ENCODE peak calls at places on chromosomes 13 and 19, in five cellular contexts. O, I, H, Y and W are unnamed samples.
A peak's percentile ranks its signal among the peaks of the same experiment; 100 is the strongest.

GRCh38 chr19:1104452-1105216 is 840 bp downstream of the GPX4 start:
- DNase-seq in H (no peak), Y (peak; percentile 63), I (peak; percentile 78), O (peak; percentile 75), W (peak; percentile 38)

GRCh38 chr19:51094696-51095279 is 12.1 kb upstream of the KLK14 start:
- DNase-seq in H (no peak), I (peak; percentile 49), Y (peak; percentile 23), O (no peak), W (no peak)

GRCh38 chr13:60654405-60654804 is 257.4 kb downstream of the TDRD3 start:
- DNase-seq in H (peak; percentile 1), O (peak; percentile 22), Y (no peak), I (no peak), W (no peak)

GRCh38 chr19:3027981-3028304 is 1.1 kb downstream of the TLE2 start:
- DNase-seq in I (no peak), O (no peak), Y (no peak), H (no peak), W (no peak)

GRCh38 chr13:112615391-112615790 is 27.4 kb upstream of the TUBGCP3 start:
- DNase-seq in H (no peak), I (no peak), O (no peak), Y (no peak), W (no peak)

GRCh38 chr19:53867225-53868090 is at the start of gene MYADM:
- DNase-seq in H (peak; percentile 96), I (peak; percentile 100), Y (peak; percentile 96), O (peak; percentile 99), W (peak; percentile 99)

GRCh38 chr19:14061751-14062557 is at the start of gene PALM3:
- DNase-seq in I (no peak), O (no peak), Y (no peak), H (no peak), W (no peak)

GRCh38 chr19:33865306-33865705 is 68.6 kb downstream of the KCTD15 start:
- DNase-seq in I (no peak), O (no peak), H (no peak), Y (no peak), W (no peak)

GRCh38 chr19:31656507-31656906 is 307.3 kb upstream of the TSHZ3 start:
- DNase-seq in I (no peak), Y (no peak), H (no peak), O (no peak), W (no peak)

GRCh38 chr19:45800009-45800553 is 7.4 kb upstream of the DMWD start:
- DNase-seq in H (no peak), I (no peak), Y (no peak), O (peak; percentile 49), W (no peak)

GRCh38 chr19:17005000-17005399 is 21.6 kb downstream of the CPAMD8 start:
- DNase-seq in O (no peak), I (no peak), Y (no peak), H (no peak), W (no peak)

GRCh38 chr13:77325371-77325941 is 1.4 kb downstream of the MYCBP2 start:
- DNase-seq in Y (no peak), I (no peak), H (no peak), O (peak; percentile 27), W (no peak)

GRCh38 chr13:63327584-63327983 is 1911.9 kb upstream of the PCDH20 start:
- DNase-seq in O (no peak), I (no peak), Y (no peak), H (no peak), W (no peak)